ENCODE peak calls at places on chromosome 14, in ten cellular contexts. A, D, V, P, H, M, N, O, U and B are unnamed samples.

GRCh38 chr14:79712302-79712950 is 498.9 kb downstream of the DIO2 start:
- DNase-seq in A (no peak), D (no peak), V (peak; percentile 15), P (no peak), H (no peak), M (no peak), N (no peak), O (no peak), U (no peak), B (no peak)

GRCh38 chr14:90490727-90491050 is 93.9 kb downstream of the CALM1 start:
- DNase-seq in A (no peak), D (no peak), V (no peak), P (no peak), H (no peak), M (peak; percentile 4), N (no peak), O (no peak), U (no peak), B (no peak)

GRCh38 chr14:97253756-97254155 is 456.6 kb downstream of the VRK1 start:
- DNase-seq in A (no peak), D (no peak), V (no peak), P (no peak), H (no peak), M (no peak), N (no peak), O (no peak), U (no peak), B (no peak)

GRCh38 chr14:103723176-103724081 is 7.8 kb downstream of the ZFYVE21 start:
- DNase-seq in A (no peak), D (no peak), V (peak; percentile 27), P (no peak), H (no peak), M (no peak), N (no peak), O (no peak), U (no peak), B (no peak)

GRCh38 chr14:78758333-78758732 is 588.2 kb downstream of the NRXN3 start:
- DNase-seq in A (peak; percentile 17), D (no peak), V (peak; percentile 38), P (peak; percentile 6), H (no peak), M (peak; percentile 20), N (no peak), O (peak; percentile 4), U (peak; percentile 35), B (peak; percentile 45)

GRCh38 chr14:68719634-68720384 is 73.1 kb downstream of the ZFP36L1 start:
- DNase-seq in A (no peak), D (no peak), V (no peak), P (no peak), H (no peak), M (no peak), N (no peak), O (no peak), U (no peak), B (no peak)

GRCh38 chr14:31205681-31206535 is 1.7 kb downstream of the HECTD1 start:
- DNase-seq in A (peak; percentile 72), D (no peak), V (peak; percentile 72), P (no peak), H (no peak), M (no peak), N (no peak), O (no peak), U (no peak), B (peak; percentile 46)

GRCh38 chr14:37924622-37925021 is 283.1 kb upstream of the SSTR1 start:
- DNase-seq in A (no peak), D (no peak), V (no peak), P (no peak), H (no peak), M (no peak), N (no peak), O (no peak), U (no peak), B (no peak)

DNA sequence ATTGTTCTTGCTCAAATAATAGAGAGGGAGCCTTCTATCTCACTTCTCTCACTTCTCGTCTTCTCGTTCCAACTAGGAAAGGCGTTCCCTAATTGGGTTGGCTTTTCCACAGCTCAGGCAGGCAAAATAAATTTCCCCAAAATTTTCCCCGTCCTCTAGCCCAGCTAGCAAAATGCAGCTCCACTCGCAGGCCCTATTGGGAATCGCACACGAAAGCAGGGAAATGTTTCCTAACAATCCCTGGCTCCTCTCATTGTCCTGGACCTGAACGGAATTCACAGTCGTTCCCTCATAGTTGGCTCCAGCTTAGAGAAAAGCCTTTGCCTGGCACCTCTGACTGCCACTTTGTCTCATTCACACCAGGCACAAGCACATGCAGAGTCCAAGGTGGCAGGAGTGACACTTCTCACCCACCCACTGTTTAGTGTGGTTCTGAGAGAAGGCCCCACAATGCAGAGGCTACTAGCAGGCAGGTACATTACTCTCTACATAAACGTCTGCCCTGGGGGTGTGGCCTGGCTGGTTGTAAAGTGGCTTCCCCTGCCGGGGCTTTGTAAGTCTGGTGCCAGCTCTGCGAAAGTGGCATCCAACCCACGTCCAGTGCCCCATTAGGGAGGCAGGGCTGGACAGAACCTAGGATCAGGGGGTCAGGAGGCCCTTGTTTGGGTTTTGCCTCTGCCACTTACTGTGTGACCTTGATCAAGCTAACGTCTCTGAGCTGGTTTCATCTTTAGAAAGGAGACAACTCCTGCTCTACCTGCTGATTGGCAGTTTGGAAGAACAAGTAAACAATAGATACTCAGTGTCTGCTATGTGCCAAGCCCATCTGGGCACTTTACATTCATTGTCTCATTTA is 4.2 kb downstream of the SERPINA10 start:
- DNase-seq in A (no peak), D (no peak), V (no peak), P (no peak), H (no peak), M (no peak), N (no peak), O (no peak), U (no peak), B (no peak)
- TF ChIP-seq CTCF in A (no peak), D (no peak), V (no peak), P (no peak), H (no peak), M (no peak), N (no peak), O (no peak), U (no peak), B (no peak)

GRCh38 chr14:99748529-99748928 is 44.7 kb upstream of the EML1 start:
- DNase-seq in A (no peak), D (no peak), V (no peak), P (no peak), H (no peak), M (no peak), N (no peak), O (no peak), U (no peak), B (no peak)

GRCh38 chr14:99749763-99750715 is 43.2 kb upstream of the EML1 start:
- DNase-seq in A (no peak), D (no peak), V (no peak), P (peak; percentile 38), H (no peak), M (no peak), N (peak; percentile 74), O (no peak), U (no peak), B (no peak)

GRCh38 chr14:99747582-99748330 is 45.5 kb upstream of the EML1 start:
- DNase-seq in A (no peak), D (peak; percentile 13), V (no peak), P (no peak), H (no peak), M (no peak), N (no peak), O (no peak), U (no peak), B (no peak)

GRCh38 chr14:99750746-99751450 is 42.3 kb upstream of the EML1 start:
- DNase-seq in A (no peak), D (no peak), V (no peak), P (no peak), H (no peak), M (no peak), N (no peak), O (no peak), U (no peak), B (no peak)

DNA sequence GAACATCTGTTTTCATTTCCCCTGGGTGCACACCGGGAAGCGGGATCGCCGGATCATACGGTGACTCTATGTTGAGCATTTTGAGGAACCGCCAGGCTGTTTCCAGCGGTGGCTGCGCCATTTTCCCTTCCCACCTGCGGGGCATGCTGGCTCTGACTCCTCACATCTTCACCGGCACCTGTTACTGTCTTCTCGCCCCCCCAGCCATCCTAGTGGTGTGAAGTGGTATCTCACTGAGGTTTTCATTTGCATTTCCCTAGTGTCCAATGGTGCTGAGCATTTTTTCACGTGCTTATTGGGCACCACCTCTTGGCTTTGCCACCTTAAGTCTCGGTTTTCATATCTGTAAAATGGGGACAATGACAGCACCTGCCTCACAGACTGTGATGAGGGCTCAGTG is 44.1 kb upstream of the EML1 start:
- DNase-seq in A (no peak), D (no peak), V (no peak), P (no peak), H (no peak), M (no peak), N (no peak), O (no peak), U (no peak), B (no peak)
- TF ChIP-seq CTCF in A (peak; percentile 29), D (no peak), V (peak; percentile 22), P (no peak), H (no peak), M (no peak), N (no peak), O (peak; percentile 50), U (no peak), B (no peak)

GRCh38 chr14:99902925-99903324 is 109.7 kb downstream of the EML1 start:
- DNase-seq in A (no peak), D (no peak), V (no peak), P (no peak), H (no peak), M (no peak), N (no peak), O (no peak), U (no peak), B (no peak)

GRCh38 chr14:99896371-99896770 is 103.2 kb downstream of the EML1 start:
- DNase-seq in A (no peak), D (no peak), V (no peak), P (no peak), H (no peak), M (no peak), N (no peak), O (no peak), U (no peak), B (no peak)

GRCh38 chr14:99905121-99905520 is 111.9 kb downstream of the EML1 start:
- DNase-seq in A (no peak), D (no peak), V (no peak), P (no peak), H (no peak), M (no peak), N (no peak), O (no peak), U (no peak), B (no peak)

GRCh38 chr14:99904506-99904905 is 111.3 kb downstream of the EML1 start:
- DNase-seq in A (no peak), D (no peak), V (no peak), P (peak; percentile 8), H (no peak), M (no peak), N (no peak), O (no peak), U (no peak), B (no peak)

GRCh38 chr14:99899578-99900178 is 106.5 kb downstream of the EML1 start:
- DNase-seq in A (peak; percentile 58), D (no peak), V (peak; percentile 43), P (no peak), H (no peak), M (no peak), N (no peak), O (peak; percentile 8), U (no peak), B (peak; percentile 66)
- TF ChIP-seq CTCF in A (peak; percentile 53), D (peak; percentile 63), V (peak; percentile 54), P (peak; percentile 45), H (peak; percentile 78), M (peak; percentile 50), N (peak; percentile 47), O (peak; percentile 34), U (no peak), B (peak; percentile 67)

GRCh38 chr14:99036594-99037293 is 235.3 kb downstream of the BCL11B start:
- DNase-seq in A (no peak), D (peak; percentile 30), V (no peak), P (peak; percentile 55), H (no peak), M (no peak), N (no peak), O (no peak), U (no peak), B (no peak)

GRCh38 chr14:99038401-99038800 is 233.6 kb downstream of the BCL11B start:
- DNase-seq in A (peak; percentile 5), D (no peak), V (peak; percentile 56), P (peak; percentile 10), H (no peak), M (no peak), N (no peak), O (no peak), U (no peak), B (no peak)

GRCh38 chr14:99039316-99040041 is 232.5 kb downstream of the BCL11B start:
- DNase-seq in A (no peak), D (no peak), V (no peak), P (no peak), H (no peak), M (no peak), N (no peak), O (no peak), U (no peak), B (no peak)

GRCh38 chr14:99035712-99036593 is 236.0 kb downstream of the BCL11B start:
- DNase-seq in A (peak; percentile 79), D (peak; percentile 81), V (peak; percentile 95), P (peak; percentile 70), H (no peak), M (no peak), N (peak; percentile 93), O (peak; percentile 19), U (peak; percentile 82), B (peak; percentile 53)

DNA sequence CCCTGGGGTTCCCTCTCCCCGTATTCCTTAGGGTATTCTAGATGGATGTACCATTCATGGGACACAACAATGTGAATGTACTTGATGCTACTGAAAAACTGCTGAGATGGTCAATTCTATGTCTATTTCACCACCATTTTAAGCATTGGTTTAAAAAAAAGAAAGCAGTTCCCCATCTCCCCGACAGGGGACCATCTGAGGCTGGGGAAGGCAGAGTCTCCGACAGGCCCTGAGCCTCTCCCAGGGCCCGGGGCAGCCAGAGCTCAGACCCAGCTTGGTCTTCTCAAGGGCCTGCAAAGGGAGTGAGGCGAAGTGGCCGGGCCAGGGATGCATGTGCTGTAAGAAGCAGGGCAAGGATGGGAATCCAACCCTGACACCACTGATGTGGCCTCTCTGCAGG is 234.2 kb downstream of the BCL11B start:
- DNase-seq in A (no peak), D (no peak), V (no peak), P (no peak), H (no peak), M (no peak), N (no peak), O (no peak), U (no peak), B (no peak)
- TF ChIP-seq CTCF in A (no peak), D (no peak), V (peak; percentile 9), P (no peak), H (no peak), M (no peak), N (no peak), O (peak; percentile 33), U (no peak), B (no peak)